ENCODE peak calls at places on chromosomes 3 and 15, in nine cellular contexts. N is GM13977; R is stomach; O is thoracic aorta; B is GM20000; K is CD4-positive, alpha-beta T cell; A is AG09309; V is tibial artery; P is AG10803. M is an unnamed sample.

GRCh38 chr3:125374501-125374995 is 577 bp downstream of the ZNF148 start:
- DNase-seq in N (peak), R (peak), O (no peak), B (peak), K (peak), A (no peak), V (peak), P (peak), M (peak)

GRCh38 chr3:156826144-156826895 is at the start of gene LEKR1:
- DNase-seq in N (peak), R (peak), O (peak), B (peak), K (peak), A (peak), V (peak), P (peak), M (peak)

GRCh38 chr15:62938825-62939224 is 103.7 kb upstream of the TPM1 start:
- DNase-seq in N (no peak), R (no peak), O (no peak), B (no peak), K (no peak), A (no peak), V (no peak), P (no peak), M (no peak)

GRCh38 chr3:59313365-59313764 is 263.5 kb upstream of the CFAP20DC start:
- DNase-seq in N (peak), R (peak), O (no peak), B (peak), K (no peak), A (no peak), V (peak), P (peak), M (peak)

GRCh38 chr3:152472606-152472954 is 203.9 kb downstream of the MBNL1 start:
- DNase-seq in N (no peak), R (no peak), O (no peak), B (no peak), K (no peak), A (no peak), V (no peak), P (no peak), M (no peak)

GRCh38 chr3:107106316-107106715 is 270.9 kb upstream of the CCDC54 start:
- DNase-seq in N (no peak), R (no peak), O (no peak), B (no peak), K (no peak), A (no peak), V (no peak), P (no peak), M (no peak)

GRCh38 chr15:89781891-89782618 is 5.9 kb downstream of the MESP2 start:
- DNase-seq in N (no peak), R (no peak), O (no peak), B (no peak), K (no peak), A (peak), V (no peak), P (peak), M (no peak)

GRCh38 chr15:78932216-78932808 is 12.5 kb downstream of the CTSH start:
- DNase-seq in N (no peak), R (no peak), O (no peak), B (no peak), K (no peak), A (no peak), V (no peak), P (no peak), M (no peak)

GRCh38 chr15:35047996-35048395 is 37.1 kb downstream of the NANOGP8 start:
- DNase-seq in N (no peak), R (no peak), O (no peak), B (no peak), K (no peak), A (no peak), V (no peak), P (no peak), M (no peak)

GRCh38 chr3:149390316-149390715 is 12.9 kb upstream of the TM4SF1 start:
- DNase-seq in N (no peak), R (no peak), O (no peak), B (no peak), K (no peak), A (no peak), V (no peak), P (no peak), M (no peak)

GRCh38 chr3:31613131-31613626 is 80.5 kb downstream of the STT3B start:
- DNase-seq in N (no peak), R (no peak), O (no peak), B (no peak), K (no peak), A (no peak), V (no peak), P (no peak), M (no peak)

GRCh38 chr15:60301024-60301423 is 96.8 kb downstream of the ANXA2 start:
- DNase-seq in N (no peak), R (no peak), O (no peak), B (no peak), K (no peak), A (no peak), V (no peak), P (no peak), M (no peak)

GRCh38 chr3:160784853-160785252 is 28.8 kb downstream of the PPM1L start:
- DNase-seq in N (no peak), R (peak), O (no peak), B (no peak), K (no peak), A (no peak), V (no peak), P (no peak), M (no peak)

GRCh38 chr3:170869240-170869592 is 779 bp downstream of the RPL22L1 start:
- DNase-seq in N (no peak), R (no peak), O (no peak), B (peak), K (no peak), A (no peak), V (no peak), P (no peak), M (no peak)

GRCh38 chr3:133444071-133444774 is 44.4 kb downstream of the BFSP2 start:
- DNase-seq in N (no peak), R (peak), O (no peak), B (no peak), K (no peak), A (no peak), V (no peak), P (no peak), M (no peak)

GRCh38 chr15:42921049-42921731 is 612 bp upstream of the TTBK2 start:
- DNase-seq in N (no peak), R (peak), O (no peak), B (peak), K (peak), A (no peak), V (peak), P (peak), M (no peak)

GRCh38 chr15:62165029-62165792 is at the start of gene C2CD4B:
- DNase-seq in N (no peak), R (peak), O (no peak), B (no peak), K (no peak), A (no peak), V (peak), P (no peak), M (peak)

GRCh38 chr3:21524113-21524512 is 226.9 kb downstream of the ZNF385D start:
- DNase-seq in N (no peak), R (no peak), O (no peak), B (no peak), K (no peak), A (no peak), V (no peak), P (peak), M (no peak)

GRCh38 chr15:37824717-37825382 is 109.6 kb upstream of the TMCO5A start:
- DNase-seq in N (no peak), R (no peak), O (no peak), B (peak), K (no peak), A (peak), V (no peak), P (peak), M (no peak)

GRCh38 chr3:71581981-71582611 is 1.4 kb downstream of the FOXP1 start:
- DNase-seq in N (peak), R (peak), O (peak), B (peak), K (peak), A (no peak), V (peak), P (peak), M (peak)

GRCh38 chr3:132879651-132880050 is 157.4 kb upstream of the NPHP3 start:
- DNase-seq in N (no peak), R (no peak), O (no peak), B (no peak), K (no peak), A (no peak), V (no peak), P (no peak), M (no peak)

GRCh38 chr3:43071313-43071893 is 34.5 kb downstream of the POMGNT2 start:
- DNase-seq in N (no peak), R (no peak), O (no peak), B (peak), K (peak), A (no peak), V (no peak), P (no peak), M (no peak)

GRCh38 chr15:42094512-42094963 is at the start of gene PLA2G4D:
- DNase-seq in N (no peak), R (peak), O (no peak), B (no peak), K (no peak), A (no peak), V (no peak), P (no peak), M (no peak)

GRCh38 chr3:8938021-8938420 is 25.3 kb downstream of the RAD18 start:
- DNase-seq in N (no peak), R (no peak), O (no peak), B (no peak), K (no peak), A (no peak), V (no peak), P (peak), M (no peak)

GRCh38 chr15:98740295-98740694 is 92.0 kb downstream of the IGF1R start:
- DNase-seq in N (no peak), R (no peak), O (no peak), B (no peak), K (no peak), A (no peak), V (no peak), P (no peak), M (no peak)

GRCh38 chr3:14452676-14453367 is 50.4 kb downstream of the SLC6A6 start:
- DNase-seq in N (no peak), R (peak), O (peak), B (no peak), K (no peak), A (peak), V (peak), P (peak), M (no peak)
- TF ChIP-seq CTCF in N (no peak), R (peak), O (peak), B (no peak), K (no peak), A (peak), V (peak), P (peak), M (no peak)

DNA sequence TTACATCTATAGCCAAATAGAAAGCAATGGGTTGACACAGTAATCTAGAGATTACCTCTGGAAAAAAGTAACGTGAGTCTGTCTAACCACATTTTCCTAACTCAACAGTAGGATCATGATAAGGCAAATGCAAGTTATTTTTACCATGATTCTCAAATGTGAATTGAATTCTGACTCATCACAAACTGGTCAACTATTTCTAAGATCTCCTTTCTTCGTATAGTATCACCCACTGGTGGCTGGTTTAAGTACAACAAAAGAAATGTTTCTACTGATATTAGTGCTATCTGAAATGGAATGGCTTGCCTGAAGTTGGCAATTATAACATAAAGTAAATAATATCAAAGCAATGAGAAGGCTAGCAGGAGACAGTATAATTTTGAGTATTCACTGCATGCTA is 102.2 kb downstream of the ABI3BP start:
- DNase-seq in N (no peak), R (no peak), O (no peak), B (no peak), K (no peak), A (no peak), V (no peak), P (peak), M (no peak)
- TF ChIP-seq CTCF in N (no peak), R (no peak), O (no peak), B (no peak), K (no peak), A (peak), V (no peak), P (peak), M (no peak)

DNA sequence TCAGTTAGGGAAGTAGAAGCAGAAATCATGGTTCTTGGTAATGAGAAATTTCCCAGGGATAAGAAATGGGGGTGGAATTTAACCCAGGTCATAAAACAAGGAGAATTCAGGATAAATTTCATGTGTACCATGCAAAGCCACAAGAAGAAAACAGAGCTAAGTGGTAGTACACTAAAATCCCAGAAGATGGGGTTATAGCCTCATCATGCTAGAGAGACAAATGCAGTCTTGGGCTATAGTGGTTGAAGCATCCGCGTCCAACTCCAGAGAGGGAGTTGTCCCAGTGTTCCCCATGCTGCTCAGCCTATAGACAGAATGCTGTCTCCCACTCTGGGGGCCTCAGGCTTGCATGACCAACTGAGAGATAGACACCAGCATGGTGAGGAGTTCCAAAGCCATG is 36.2 kb upstream of the CLRN1 start:
- DNase-seq in N (no peak), R (no peak), O (no peak), B (no peak), K (no peak), A (peak), V (no peak), P (peak), M (no peak)
- TF ChIP-seq CTCF in N (no peak), R (no peak), O (no peak), B (no peak), K (no peak), A (peak), V (no peak), P (peak), M (no peak)

DNA sequence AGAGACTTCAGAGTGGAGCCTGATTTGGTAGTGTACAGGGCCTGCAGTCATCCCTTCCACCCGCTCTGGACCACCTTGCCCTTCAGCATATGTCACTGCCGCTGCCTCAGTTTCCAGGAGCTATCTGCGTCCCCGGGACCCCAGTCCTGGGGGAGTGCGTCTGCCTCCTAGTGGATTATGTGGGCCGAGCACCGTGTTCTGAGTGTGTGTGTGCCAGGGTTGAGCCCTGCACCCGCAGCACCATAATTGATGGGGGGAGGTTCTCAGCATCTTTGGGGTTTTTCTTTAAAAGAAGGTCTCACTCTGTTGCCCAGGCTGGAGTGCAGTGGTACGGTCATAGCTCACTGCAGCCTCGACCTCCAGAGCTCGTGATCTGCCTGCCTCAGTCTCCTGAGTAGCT is 33.6 kb downstream of the CD276 start:
- DNase-seq in N (no peak), R (no peak), O (no peak), B (no peak), K (no peak), A (no peak), V (no peak), P (no peak), M (no peak)
- TF ChIP-seq CTCF in N (peak), R (no peak), O (no peak), B (no peak), K (no peak), A (no peak), V (no peak), P (peak), M (no peak)

GRCh38 chr3:188358787-188359493 is 205.0 kb downstream of the LPP start:
- DNase-seq in N (peak), R (no peak), O (no peak), B (no peak), K (peak), A (no peak), V (no peak), P (no peak), M (no peak)

GRCh38 chr3:188361888-188362287 is 207.9 kb downstream of the LPP start:
- DNase-seq in N (no peak), R (no peak), O (no peak), B (no peak), K (no peak), A (no peak), V (no peak), P (no peak), M (no peak)

GRCh38 chr3:188360364-188360881 is 206.5 kb downstream of the LPP start:
- DNase-seq in N (no peak), R (no peak), O (no peak), B (no peak), K (no peak), A (no peak), V (no peak), P (peak), M (no peak)

GRCh38 chr3:188365184-188365583 is 211.2 kb downstream of the LPP start:
- DNase-seq in N (no peak), R (no peak), O (no peak), B (no peak), K (no peak), A (no peak), V (no peak), P (no peak), M (no peak)

DNA sequence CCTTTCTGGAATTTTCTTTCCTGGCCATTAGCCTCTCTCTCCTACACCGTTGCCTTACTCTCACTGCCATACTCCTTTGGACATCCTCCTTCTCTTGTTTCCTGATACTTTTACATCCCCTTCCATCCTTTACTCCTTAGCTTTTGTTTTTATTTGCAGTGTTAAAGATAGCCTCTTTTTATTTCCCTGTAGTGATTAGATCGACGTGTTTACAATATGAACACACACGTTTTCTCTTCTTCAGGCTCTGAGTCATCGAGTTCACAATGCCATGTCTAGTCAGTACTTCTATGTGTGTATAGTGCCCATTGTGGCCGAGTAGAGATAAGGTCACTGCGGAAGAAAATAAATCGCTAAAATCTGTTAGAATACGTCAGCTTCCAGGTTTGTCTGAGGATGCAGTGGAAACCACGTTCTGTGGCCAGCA is 208.5 kb downstream of the LPP start:
- DNase-seq in N (no peak), R (no peak), O (no peak), B (no peak), K (no peak), A (peak), V (no peak), P (peak), M (no peak)
- TF ChIP-seq CTCF in N (no peak), R (no peak), O (no peak), B (no peak), K (no peak), A (peak), V (no peak), P (peak), M (no peak)

GRCh38 chr15:45224596-45225217 is 27.3 kb upstream of the SLC28A2 start:
- DNase-seq in N (no peak), R (no peak), O (no peak), B (no peak), K (no peak), A (no peak), V (no peak), P (no peak), M (no peak)

GRCh38 chr15:45221053-45221599 is 30.9 kb upstream of the SLC28A2 start:
- DNase-seq in N (no peak), R (no peak), O (no peak), B (no peak), K (no peak), A (no peak), V (no peak), P (no peak), M (no peak)

GRCh38 chr15:45225506-45226273 is 26.3 kb upstream of the SLC28A2 start:
- DNase-seq in N (no peak), R (no peak), O (no peak), B (no peak), K (no peak), A (no peak), V (no peak), P (no peak), M (no peak)

DNA sequence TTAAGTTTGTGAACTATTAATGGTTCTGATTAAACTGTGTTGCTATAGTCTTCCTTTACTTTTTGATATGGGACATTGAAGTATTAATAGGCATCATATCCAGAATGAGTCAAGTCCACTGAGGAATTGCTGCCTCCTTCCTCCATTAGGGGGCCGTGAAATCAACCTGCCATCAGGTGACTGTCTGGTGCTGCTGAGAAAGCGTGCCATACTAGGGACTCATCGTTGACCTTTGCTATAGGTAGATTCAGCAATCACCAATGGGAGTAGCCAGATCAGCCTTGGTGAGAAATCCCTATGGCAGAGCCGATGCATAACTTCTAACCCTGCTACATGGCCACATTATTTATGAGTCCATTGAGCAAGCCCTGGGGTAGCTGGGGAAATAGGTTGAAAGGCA is 30.1 kb upstream of the SLC28A2 start:
- DNase-seq in N (no peak), R (no peak), O (no peak), B (no peak), K (no peak), A (no peak), V (no peak), P (no peak), M (no peak)
- TF ChIP-seq CTCF in N (no peak), R (no peak), O (no peak), B (no peak), K (no peak), A (no peak), V (no peak), P (no peak), M (no peak)

GRCh38 chr15:39629906-39630305 is 49.0 kb downstream of the THBS1 start:
- DNase-seq in N (no peak), R (no peak), O (no peak), B (no peak), K (no peak), A (no peak), V (no peak), P (no peak), M (no peak)

GRCh38 chr15:39628821-39629220 is 47.9 kb downstream of the THBS1 start:
- DNase-seq in N (no peak), R (no peak), O (no peak), B (no peak), K (no peak), A (no peak), V (no peak), P (peak), M (no peak)

GRCh38 chr15:39627456-39628130 is 46.7 kb downstream of the THBS1 start:
- DNase-seq in N (no peak), R (no peak), O (no peak), B (no peak), K (no peak), A (no peak), V (no peak), P (no peak), M (no peak)

GRCh38 chr15:39629376-39629775 is 48.5 kb downstream of the THBS1 start:
- DNase-seq in N (no peak), R (no peak), O (no peak), B (peak), K (peak), A (no peak), V (no peak), P (no peak), M (no peak)

GRCh38 chr15:39628131-39628482 is 47.2 kb downstream of the THBS1 start:
- DNase-seq in N (no peak), R (no peak), O (no peak), B (no peak), K (no peak), A (no peak), V (no peak), P (no peak), M (no peak)
- TF ChIP-seq CTCF in N (no peak), R (peak), O (no peak), B (no peak), K (no peak), A (peak), V (no peak), P (peak), M (no peak)

GRCh38 chr3:55609230-55610100 is 122.4 kb upstream of the WNT5A start:
- DNase-seq in N (no peak), R (no peak), O (no peak), B (no peak), K (no peak), A (no peak), V (no peak), P (no peak), M (no peak)
- TF ChIP-seq CTCF in N (no peak), R (no peak), O (no peak), B (no peak), K (no peak), A (no peak), V (no peak), P (no peak), M (no peak)

M was measured in GM13976.